ENCODE peak calls at places on chromosomes 3 and 15, in nine cellular contexts. G is osteoblast, X is adrenal gland, P is upper lobe of right lung, N is dorsolateral prefrontal cortex, C is lower lobe of right lung, K is esophagus muscularis mucosa, S is K562, J is cardiac muscle cell. L is an unnamed sample.

GRCh38 chr3:194573680-194574437 is 59.4 kb downstream of the TMEM44 start:
- DNase-seq in G (no peak), X (peak; percentile 54), P (no peak), N (no peak), C (no peak), K (no peak), S (peak; percentile 70), J (peak; percentile 60), L (peak; percentile 43)

GRCh38 chr3:31431322-31431721 is 101.4 kb upstream of the STT3B start:
- DNase-seq in G (no peak), X (no peak), P (no peak), N (no peak), C (no peak), K (no peak), S (no peak), J (no peak), L (no peak)

GRCh38 chr3:49172616-49173041 is 1.2 kb downstream of the KLHDC8B start:
- DNase-seq in G (peak; percentile 84), X (peak; percentile 46), P (no peak), N (no peak), C (no peak), K (no peak), S (no peak), J (no peak), L (no peak)

GRCh38 chr3:71039332-71039731 is 544.2 kb downstream of the FOXP1 start:
- DNase-seq in G (no peak), X (no peak), P (no peak), N (no peak), C (no peak), K (peak; percentile 37), S (no peak), J (no peak), L (no peak)

GRCh38 chr3:50008931-50009330 is 69.0 kb downstream of the RBM6 start:
- DNase-seq in G (peak; percentile 90), X (no peak), P (no peak), N (no peak), C (no peak), K (no peak), S (no peak), J (no peak), L (no peak)

GRCh38 chr3:166425021-166425420 is 587.8 kb upstream of the BCHE start:
- DNase-seq in G (no peak), X (no peak), P (no peak), N (no peak), C (no peak), K (no peak), S (no peak), J (no peak), L (no peak)

GRCh38 chr15:74839526-74840395 is 3.2 kb downstream of the ULK3 start:
- DNase-seq in G (peak; percentile 76), X (no peak), P (no peak), N (no peak), C (no peak), K (no peak), S (peak; percentile 34), J (no peak), L (no peak)

GRCh38 chr3:32816439-32817194 is 1.2 kb upstream of the TRIM71 start:
- DNase-seq in G (peak; percentile 94), X (no peak), P (peak; percentile 78), N (peak; percentile 56), C (peak; percentile 59), K (no peak), S (no peak), J (peak; percentile 82), L (no peak)

GRCh38 chr3:189530822-189531221 is 100.4 kb upstream of the TP63 start:
- DNase-seq in G (no peak), X (no peak), P (no peak), N (no peak), C (no peak), K (no peak), S (no peak), J (no peak), L (no peak)

GRCh38 chr15:78944202-78944625 is 632 bp downstream of the CTSH start:
- DNase-seq in G (no peak), X (no peak), P (no peak), N (no peak), C (no peak), K (no peak), S (peak; percentile 36), J (no peak), L (peak; percentile 35)
- H3K27ac ChIP-seq in G (no peak overlapping the region), X (peak overlapping the region; percentile 70), P (peak overlapping the region; percentile 90), N (peak overlapping the region; percentile 53), C (peak overlapping the region; percentile 86), K (peak overlapping the region; percentile 24), S (peak overlapping the region; percentile 78), J (no peak overlapping the region), L (peak overlapping the region; percentile 76)

GRCh38 chr3:132596326-132596725 is 744 bp upstream of the ACKR4 start:
- DNase-seq in G (no peak), X (no peak), P (no peak), N (no peak), C (no peak), K (no peak), S (no peak), J (no peak), L (no peak)

GRCh38 chr3:132598181-132598580 is 1.1 kb downstream of the ACKR4 start:
- DNase-seq in G (peak; percentile 5), X (no peak), P (no peak), N (no peak), C (no peak), K (no peak), S (no peak), J (no peak), L (no peak)

GRCh38 chr3:132596816-132597433 is at the start of gene ACKR4:
- DNase-seq in G (no peak), X (no peak), P (no peak), N (no peak), C (no peak), K (no peak), S (no peak), J (no peak), L (no peak)

GRCh38 chr3:132595036-132595435 is 2.0 kb upstream of the ACKR4 start:
- DNase-seq in G (no peak), X (no peak), P (no peak), N (no peak), C (no peak), K (no peak), S (no peak), J (no peak), L (no peak)

DNA sequence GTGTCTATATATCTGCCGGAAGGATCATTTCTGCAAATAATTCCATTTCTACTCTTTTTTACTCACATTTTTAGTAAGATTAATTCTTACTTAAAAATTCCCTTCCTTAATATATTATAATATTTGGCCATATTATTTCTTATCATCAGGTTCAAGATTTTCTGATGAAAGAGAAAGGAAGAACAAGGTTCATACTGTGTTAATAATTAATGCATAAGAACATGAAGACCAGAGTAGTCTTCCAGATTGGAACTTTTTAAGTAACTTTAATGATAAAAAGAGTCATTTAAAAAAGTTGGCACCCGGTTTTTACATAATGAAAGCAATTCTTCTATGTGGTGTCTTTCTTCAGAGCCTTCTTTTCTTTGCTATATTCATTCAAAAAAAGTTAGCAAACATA is 590 bp downstream of the ACKR4 start:
- DNase-seq in G (peak; percentile 2), X (no peak), P (no peak), N (no peak), C (no peak), K (no peak), S (no peak), J (no peak), L (no peak)
- H3K4me3 ChIP-seq in G (no peak overlapping the region), X (no peak overlapping the region), P (peak overlapping the region; percentile 25), N (peak overlapping the region; percentile 23), C (peak overlapping the region; percentile 44), K (peak overlapping the region; percentile 19), S (no peak overlapping the region), J (no peak overlapping the region), L (peak overlapping the region; percentile 16)

GRCh38 chr3:128588147-128588546 is 62.5 kb downstream of the RPN1 start:
- DNase-seq in G (peak; percentile 58), X (no peak), P (no peak), N (no peak), C (no peak), K (no peak), S (no peak), J (no peak), L (no peak)

GRCh38 chr3:128592891-128593290 is 57.7 kb downstream of the RPN1 start:
- DNase-seq in G (peak; percentile 13), X (no peak), P (no peak), N (no peak), C (no peak), K (no peak), S (no peak), J (no peak), L (no peak)

GRCh38 chr3:128591728-128592426 is 58.7 kb downstream of the RPN1 start:
- DNase-seq in G (no peak), X (no peak), P (no peak), N (no peak), C (no peak), K (no peak), S (no peak), J (no peak), L (no peak)

GRCh38 chr3:128587391-128587790 is 63.2 kb downstream of the RPN1 start:
- DNase-seq in G (no peak), X (no peak), P (no peak), N (no peak), C (no peak), K (no peak), S (no peak), J (no peak), L (no peak)

DNA sequence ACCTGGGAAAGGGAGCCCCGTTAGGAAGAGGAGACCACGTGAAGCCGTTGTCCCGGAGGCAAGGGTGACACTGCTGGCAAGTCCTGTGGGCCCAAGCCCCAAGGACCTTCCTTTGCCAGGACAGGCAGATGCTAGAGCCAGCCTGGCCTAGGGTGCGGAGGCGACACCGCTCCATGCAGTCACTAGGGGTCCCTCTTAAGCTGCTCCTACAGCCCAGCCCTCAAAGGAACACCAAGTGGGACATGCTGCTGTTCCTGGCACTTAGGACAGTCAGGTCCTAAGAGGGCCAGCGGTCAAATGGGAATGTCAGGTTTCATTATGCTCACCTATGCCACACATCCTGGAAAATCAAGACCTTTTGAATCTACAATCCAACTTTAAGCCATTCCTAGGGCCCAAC is 59.7 kb downstream of the RPN1 start:
- DNase-seq in G (no peak), X (no peak), P (no peak), N (no peak), C (no peak), K (no peak), S (peak; percentile 53), J (peak; percentile 36), L (no peak)
- TF ChIP-seq CTCF in G (peak; percentile 22), X (no peak), P (no peak), N (no peak), C (no peak), K (no peak), S (peak; percentile 69), J (peak; percentile 15), L (no peak)

DNA sequence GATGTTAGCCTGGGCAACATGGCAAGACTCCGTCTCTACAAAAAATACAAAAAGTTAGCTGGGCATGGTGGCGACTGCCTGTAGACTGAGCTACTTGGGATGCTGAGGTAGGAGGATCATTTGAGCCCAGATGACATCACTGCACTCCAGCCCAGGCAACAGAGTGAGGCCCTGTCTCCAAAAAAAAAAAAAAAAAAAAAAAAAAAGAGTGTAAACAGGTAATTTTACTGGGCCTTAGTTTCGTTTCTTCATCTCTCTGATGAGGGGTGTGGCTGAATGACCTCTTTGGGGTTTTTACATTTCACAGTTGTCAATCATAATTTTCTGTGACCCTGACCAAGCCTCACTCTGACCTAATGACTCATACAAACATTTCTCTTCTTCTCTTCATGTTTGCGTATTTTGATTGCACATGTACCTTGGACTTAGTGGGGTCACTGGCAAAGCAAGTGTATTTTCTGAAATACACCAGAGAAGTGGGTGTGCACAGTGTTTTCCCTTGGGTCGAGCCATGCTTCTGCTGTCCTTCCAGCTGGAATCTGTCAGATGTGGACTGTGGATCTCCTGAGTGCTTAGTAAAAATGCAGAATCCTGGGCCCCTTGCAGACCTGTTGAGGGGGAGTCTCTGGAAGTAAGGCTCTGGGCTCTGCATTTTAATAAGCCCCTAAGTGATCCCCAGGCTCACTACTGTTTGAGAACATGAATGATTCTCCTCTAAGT is 140.5 kb downstream of the FNDC3B start:
- DNase-seq in G (no peak), X (no peak), P (no peak), N (no peak), C (no peak), K (no peak), S (peak; percentile 60), J (no peak), L (no peak)
- H3K27ac ChIP-seq in G (no peak overlapping the region), X (peak overlapping the region; percentile 0), P (no peak overlapping the region), N (no peak overlapping the region), C (no peak overlapping the region), K (no peak overlapping the region), S (peak overlapping the region; percentile 36), J (peak overlapping the region; percentile 11), L (peak overlapping the region; percentile 42)

L was measured in transverse colon.